ENCODE peak calls at places on chromosomes 3 and 15, in nine cellular contexts. One of them, this sample, is unnamed.

GRCh38 chr15:80003171-80003570 is 32.2 kb upstream of the BCL2A1 start:
- DNase-seq in WTC11: no peak
- DNase-seq in stomach: no peak
- DNase-seq in bronchial epithelial cell: no peak
- DNase-seq in GM13976: no peak
- DNase-seq in fibroblast of lung: no peak
- DNase-seq in GM12878: no peak
- DNase-seq in transverse colon: no peak
- DNase-seq in nephron progenitor cell: no peak
- DNase-seq in this sample: no peak

GRCh38 chr3:43926073-43926472 is 235.3 kb downstream of the ABHD5 start:
- DNase-seq in WTC11: peak
- DNase-seq in stomach: no peak
- DNase-seq in bronchial epithelial cell: no peak
- DNase-seq in GM13976: no peak
- DNase-seq in fibroblast of lung: no peak
- DNase-seq in GM12878: no peak
- DNase-seq in transverse colon: no peak
- DNase-seq in nephron progenitor cell: no peak
- DNase-seq in this sample: no peak

GRCh38 chr3:126941721-126942270 is 41.1 kb upstream of the PLXNA1 start:
- DNase-seq in WTC11: no peak
- DNase-seq in stomach: no peak
- DNase-seq in bronchial epithelial cell: peak
- DNase-seq in GM13976: no peak
- DNase-seq in fibroblast of lung: peak
- DNase-seq in GM12878: no peak
- DNase-seq in transverse colon: no peak
- DNase-seq in nephron progenitor cell: no peak
- DNase-seq in this sample: no peak

GRCh38 chr15:59315914-59316428 is 56.7 kb downstream of the MYO1E start:
- DNase-seq in WTC11: no peak
- DNase-seq in stomach: no peak
- DNase-seq in bronchial epithelial cell: no peak
- DNase-seq in GM13976: no peak
- DNase-seq in fibroblast of lung: peak
- DNase-seq in GM12878: no peak
- DNase-seq in transverse colon: no peak
- DNase-seq in nephron progenitor cell: no peak
- DNase-seq in this sample: no peak

GRCh38 chr15:63156708-63157065 is 590 bp downstream of the RPS27L start:
- DNase-seq in WTC11: no peak
- DNase-seq in stomach: no peak
- DNase-seq in bronchial epithelial cell: peak
- DNase-seq in GM13976: peak
- DNase-seq in fibroblast of lung: peak
- DNase-seq in GM12878: no peak
- DNase-seq in transverse colon: peak
- DNase-seq in nephron progenitor cell: peak
- DNase-seq in this sample: no peak

GRCh38 chr3:186831795-186832194 is 10.7 kb upstream of the ADIPOQ start:
- DNase-seq in WTC11: no peak
- DNase-seq in stomach: no peak
- DNase-seq in bronchial epithelial cell: no peak
- DNase-seq in GM13976: no peak
- DNase-seq in fibroblast of lung: no peak
- DNase-seq in GM12878: no peak
- DNase-seq in transverse colon: no peak
- DNase-seq in nephron progenitor cell: no peak
- DNase-seq in this sample: no peak

GRCh38 chr3:157500232-157500631 is 3.0 kb downstream of the VEPH1 start:
- DNase-seq in WTC11: no peak
- DNase-seq in stomach: no peak
- DNase-seq in bronchial epithelial cell: no peak
- DNase-seq in GM13976: no peak
- DNase-seq in fibroblast of lung: no peak
- DNase-seq in GM12878: no peak
- DNase-seq in transverse colon: peak
- DNase-seq in nephron progenitor cell: no peak
- DNase-seq in this sample: no peak

GRCh38 chr3:55244247-55244646 is 242.9 kb downstream of the WNT5A start:
- DNase-seq in WTC11: no peak
- DNase-seq in stomach: no peak
- DNase-seq in bronchial epithelial cell: no peak
- DNase-seq in GM13976: no peak
- DNase-seq in fibroblast of lung: no peak
- DNase-seq in GM12878: no peak
- DNase-seq in transverse colon: no peak
- DNase-seq in nephron progenitor cell: no peak
- DNase-seq in this sample: no peak

GRCh38 chr3:159130108-159130507 is 328.3 kb downstream of the MFSD1 start:
- DNase-seq in WTC11: peak
- DNase-seq in stomach: no peak
- DNase-seq in bronchial epithelial cell: peak
- DNase-seq in GM13976: no peak
- DNase-seq in fibroblast of lung: peak
- DNase-seq in GM12878: no peak
- DNase-seq in transverse colon: peak
- DNase-seq in nephron progenitor cell: no peak
- DNase-seq in this sample: no peak
- TF ChIP-seq CTCF in WTC11: peak
- TF ChIP-seq CTCF in stomach: no peak
- TF ChIP-seq CTCF in bronchial epithelial cell: peak
- TF ChIP-seq CTCF in GM13976: no peak
- TF ChIP-seq CTCF in fibroblast of lung: peak
- TF ChIP-seq CTCF in GM12878: peak
- TF ChIP-seq CTCF in transverse colon: peak
- TF ChIP-seq CTCF in nephron progenitor cell: peak
- TF ChIP-seq CTCF in this sample: peak

DNA sequence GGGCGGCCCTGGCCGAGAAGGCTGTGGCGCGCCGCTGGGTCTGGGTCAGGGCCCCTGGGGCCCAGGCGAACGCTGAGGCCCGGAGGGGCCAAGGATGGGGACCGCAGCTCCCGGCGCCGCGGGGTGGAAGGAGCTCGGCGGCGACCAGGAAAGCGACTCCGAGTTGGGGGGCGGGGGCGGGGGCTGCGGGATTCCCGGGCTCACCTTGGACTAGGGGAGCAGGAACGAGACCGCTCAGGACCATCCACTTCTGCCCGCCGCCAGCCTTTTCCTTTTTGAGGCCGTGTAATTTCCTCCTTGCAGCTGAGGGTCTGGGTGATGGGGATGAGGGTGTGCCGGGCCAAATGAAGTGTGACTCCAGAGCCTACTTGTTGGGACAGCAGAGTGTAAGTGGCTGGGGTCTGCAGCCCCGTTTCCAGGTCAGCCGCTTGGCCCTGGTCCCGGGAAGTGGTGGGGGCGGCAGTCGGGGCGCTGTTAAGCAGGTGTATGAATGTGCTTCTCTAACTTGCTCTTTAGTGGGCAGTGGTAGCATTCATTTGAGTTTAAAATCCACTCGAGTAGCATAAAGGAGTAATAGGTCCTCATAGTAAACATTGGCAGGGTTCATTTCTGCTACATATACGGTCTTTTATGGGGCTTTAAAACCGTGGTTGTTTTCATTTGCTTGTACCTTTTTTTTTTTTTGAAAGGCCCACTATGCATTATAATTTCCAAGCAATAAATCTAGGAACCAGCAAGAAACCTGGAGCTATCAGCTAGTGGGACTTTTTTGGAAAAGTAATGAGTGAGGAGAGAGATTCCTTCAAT is 717 bp downstream of the PXK start:
- DNase-seq in WTC11: peak
- DNase-seq in stomach: peak
- DNase-seq in bronchial epithelial cell: no peak
- DNase-seq in GM13976: peak
- DNase-seq in fibroblast of lung: no peak
- DNase-seq in GM12878: no peak
- DNase-seq in transverse colon: peak
- DNase-seq in nephron progenitor cell: peak
- DNase-seq in this sample: no peak
- TF ChIP-seq CTCF in WTC11: no peak
- TF ChIP-seq CTCF in stomach: no peak
- TF ChIP-seq CTCF in bronchial epithelial cell: no peak
- TF ChIP-seq CTCF in GM13976: peak
- TF ChIP-seq CTCF in fibroblast of lung: no peak
- TF ChIP-seq CTCF in GM12878: peak
- TF ChIP-seq CTCF in transverse colon: no peak
- TF ChIP-seq CTCF in nephron progenitor cell: no peak
- TF ChIP-seq CTCF in this sample: peak

GRCh38 chr3:14587733-14588360 is 47.7 kb upstream of the GRIP2 start:
- DNase-seq in WTC11: no peak
- DNase-seq in stomach: no peak
- DNase-seq in bronchial epithelial cell: peak
- DNase-seq in GM13976: no peak
- DNase-seq in fibroblast of lung: peak
- DNase-seq in GM12878: no peak
- DNase-seq in transverse colon: no peak
- DNase-seq in nephron progenitor cell: no peak
- DNase-seq in this sample: no peak

GRCh38 chr3:14583543-14584091 is 43.5 kb upstream of the GRIP2 start:
- DNase-seq in WTC11: no peak
- DNase-seq in stomach: no peak
- DNase-seq in bronchial epithelial cell: no peak
- DNase-seq in GM13976: no peak
- DNase-seq in fibroblast of lung: no peak
- DNase-seq in GM12878: no peak
- DNase-seq in transverse colon: no peak
- DNase-seq in nephron progenitor cell: no peak
- DNase-seq in this sample: no peak

GRCh38 chr3:14590594-14590993 is 50.5 kb upstream of the GRIP2 start:
- DNase-seq in WTC11: no peak
- DNase-seq in stomach: no peak
- DNase-seq in bronchial epithelial cell: no peak
- DNase-seq in GM13976: no peak
- DNase-seq in fibroblast of lung: no peak
- DNase-seq in GM12878: no peak
- DNase-seq in transverse colon: no peak
- DNase-seq in nephron progenitor cell: no peak
- DNase-seq in this sample: no peak

GRCh38 chr3:14588713-14589112 is 48.6 kb upstream of the GRIP2 start:
- DNase-seq in WTC11: no peak
- DNase-seq in stomach: no peak
- DNase-seq in bronchial epithelial cell: no peak
- DNase-seq in GM13976: no peak
- DNase-seq in fibroblast of lung: no peak
- DNase-seq in GM12878: no peak
- DNase-seq in transverse colon: no peak
- DNase-seq in nephron progenitor cell: no peak
- DNase-seq in this sample: no peak

DNA sequence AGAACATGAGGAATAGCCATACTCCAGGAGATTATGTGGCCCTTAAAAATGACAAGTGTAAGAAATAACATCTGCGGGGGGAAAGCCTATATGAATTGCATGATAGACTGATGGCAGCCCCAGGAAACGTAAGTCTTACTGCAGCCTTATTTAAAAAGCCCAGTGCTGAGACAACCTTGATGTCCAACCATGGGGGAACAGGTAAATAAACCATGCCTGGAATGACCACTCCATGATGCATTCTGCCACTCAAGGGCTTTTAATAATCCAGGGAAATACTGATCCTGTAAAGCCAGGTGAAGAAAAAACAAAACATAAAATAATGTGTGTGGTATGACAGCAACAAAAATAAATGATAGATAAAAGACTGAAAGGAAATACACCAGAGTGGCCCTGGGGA is 46.5 kb upstream of the GRIP2 start:
- DNase-seq in WTC11: no peak
- DNase-seq in stomach: no peak
- DNase-seq in bronchial epithelial cell: no peak
- DNase-seq in GM13976: no peak
- DNase-seq in fibroblast of lung: no peak
- DNase-seq in GM12878: no peak
- DNase-seq in transverse colon: no peak
- DNase-seq in nephron progenitor cell: no peak
- DNase-seq in this sample: no peak
- TF ChIP-seq CTCF in WTC11: no peak
- TF ChIP-seq CTCF in stomach: no peak
- TF ChIP-seq CTCF in bronchial epithelial cell: no peak
- TF ChIP-seq CTCF in GM13976: no peak
- TF ChIP-seq CTCF in fibroblast of lung: no peak
- TF ChIP-seq CTCF in GM12878: no peak
- TF ChIP-seq CTCF in transverse colon: no peak
- TF ChIP-seq CTCF in nephron progenitor cell: no peak
- TF ChIP-seq CTCF in this sample: no peak

GRCh38 chr15:90640862-90641261 is 76.3 kb upstream of the BLM start:
- DNase-seq in WTC11: no peak
- DNase-seq in stomach: no peak
- DNase-seq in bronchial epithelial cell: no peak
- DNase-seq in GM13976: no peak
- DNase-seq in fibroblast of lung: no peak
- DNase-seq in GM12878: no peak
- DNase-seq in transverse colon: no peak
- DNase-seq in nephron progenitor cell: no peak
- DNase-seq in this sample: no peak

GRCh38 chr15:90644526-90644925 is 72.6 kb upstream of the BLM start:
- DNase-seq in WTC11: no peak
- DNase-seq in stomach: no peak
- DNase-seq in bronchial epithelial cell: no peak
- DNase-seq in GM13976: no peak
- DNase-seq in fibroblast of lung: no peak
- DNase-seq in GM12878: no peak
- DNase-seq in transverse colon: no peak
- DNase-seq in nephron progenitor cell: no peak
- DNase-seq in this sample: no peak

GRCh38 chr15:90643301-90643632 is 73.9 kb upstream of the BLM start:
- DNase-seq in WTC11: no peak
- DNase-seq in stomach: no peak
- DNase-seq in bronchial epithelial cell: no peak
- DNase-seq in GM13976: no peak
- DNase-seq in fibroblast of lung: no peak
- DNase-seq in GM12878: no peak
- DNase-seq in transverse colon: no peak
- DNase-seq in nephron progenitor cell: no peak
- DNase-seq in this sample: no peak

GRCh38 chr15:90641581-90642463 is 75.3 kb upstream of the BLM start:
- DNase-seq in WTC11: no peak
- DNase-seq in stomach: no peak
- DNase-seq in bronchial epithelial cell: no peak
- DNase-seq in GM13976: no peak
- DNase-seq in fibroblast of lung: no peak
- DNase-seq in GM12878: no peak
- DNase-seq in transverse colon: no peak
- DNase-seq in nephron progenitor cell: no peak
- DNase-seq in this sample: no peak

DNA sequence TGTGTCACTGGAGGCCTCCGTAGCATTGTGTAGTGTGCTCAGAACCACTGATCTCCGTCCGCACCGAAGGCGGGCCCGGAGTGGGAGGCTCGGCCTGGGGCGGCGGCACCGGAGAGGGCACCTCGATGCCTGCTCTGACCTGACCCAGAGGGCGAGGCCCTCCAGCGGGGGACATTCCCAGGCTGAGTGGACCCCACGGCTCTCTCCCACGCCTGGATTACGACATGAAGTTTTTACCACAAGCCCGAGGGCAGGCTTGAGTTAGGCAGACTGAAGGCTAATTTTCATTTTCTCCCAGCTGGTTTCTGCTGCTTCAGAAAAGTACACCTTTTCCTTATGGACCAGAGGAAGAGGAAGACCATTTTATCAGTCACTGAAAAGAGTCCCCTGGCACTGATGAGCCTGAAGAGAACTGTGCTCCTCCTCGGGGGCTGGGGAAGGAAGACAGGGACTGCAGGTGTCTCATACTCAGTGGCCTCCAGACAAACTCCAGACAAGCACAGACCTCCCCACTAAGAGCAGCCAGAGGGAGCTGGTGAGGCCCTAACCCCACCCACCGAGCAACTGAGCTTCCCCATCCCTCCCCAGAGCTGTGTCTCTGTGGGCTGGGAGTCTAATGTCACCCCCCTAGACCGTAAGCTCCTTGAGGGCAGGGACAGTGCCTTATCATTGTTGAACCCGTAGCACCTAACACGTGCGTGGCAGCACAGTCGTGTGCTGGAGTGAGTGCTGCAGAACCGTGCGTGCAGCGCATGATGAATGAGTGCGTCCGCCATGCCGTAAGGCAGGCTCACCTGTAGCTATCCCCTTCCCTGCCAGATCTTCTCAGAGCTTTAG is 74.5 kb upstream of the BLM start:
- DNase-seq in WTC11: no peak
- DNase-seq in stomach: no peak
- DNase-seq in bronchial epithelial cell: no peak
- DNase-seq in GM13976: no peak
- DNase-seq in fibroblast of lung: no peak
- DNase-seq in GM12878: no peak
- DNase-seq in transverse colon: no peak
- DNase-seq in nephron progenitor cell: no peak
- DNase-seq in this sample: no peak
- TF ChIP-seq CTCF in WTC11: no peak
- TF ChIP-seq CTCF in stomach: no peak
- TF ChIP-seq CTCF in bronchial epithelial cell: peak
- TF ChIP-seq CTCF in GM13976: no peak
- TF ChIP-seq CTCF in fibroblast of lung: peak
- TF ChIP-seq CTCF in GM12878: peak
- TF ChIP-seq CTCF in transverse colon: no peak
- TF ChIP-seq CTCF in nephron progenitor cell: no peak
- TF ChIP-seq CTCF in this sample: peak

This sample was measured in chondrocyte.